ENCODE peak calls at places on chromosome 14, in four cellular contexts. S is epithelial cell of prostate, T is T-helper 9 cell, O is fibroblast of pulmonary artery. M is an unnamed sample.

GRCh38 chr14:90781344-90781761 is 34.9 kb downstream of the TTC7B start:
- DNase-seq in S (peak), O (peak), T (no peak), M (peak)

GRCh38 chr14:35600253-35600652 is 66.3 kb downstream of the INSM2 start:
- DNase-seq in O (no peak), S (no peak), T (no peak), M (no peak)

GRCh38 chr14:91745329-91745728 is 13.4 kb upstream of the CATSPERB start:
- DNase-seq in O (no peak), T (no peak), S (peak), M (no peak)

GRCh38 chr14:50225974-50226297 is 5.4 kb downstream of the SOS2 start:
- DNase-seq in S (no peak), T (no peak), O (no peak), M (no peak)

GRCh38 chr14:59698793-59699192 is 122.2 kb upstream of the CCDC175 start:
- DNase-seq in S (no peak), T (no peak), O (peak), M (peak)

GRCh38 chr14:94564381-94564780 is 3.1 kb downstream of the SERPINA4 start:
- DNase-seq in O (no peak), T (no peak), S (no peak), M (no peak)

GRCh38 chr14:75672588-75673192 is 11.6 kb downstream of the TTLL5 start:
- DNase-seq in O (no peak), T (no peak), S (no peak), M (no peak)

GRCh38 chr14:94686511-94687160 is 74.4 kb downstream of the SERPINA3 start:
- DNase-seq in O (no peak), S (no peak), T (no peak), M (no peak)

GRCh38 chr14:20855652-20856291 is 35.4 kb upstream of the RNASE3 start:
- DNase-seq in T (peak), O (peak), S (peak), M (peak)

GRCh38 chr14:97377550-97377949 is 580.4 kb downstream of the VRK1 start:
- DNase-seq in S (no peak), T (no peak), O (no peak), M (no peak)

GRCh38 chr14:39243831-39244230 is 10.1 kb downstream of the MIA2 start:
- DNase-seq in O (no peak), T (no peak), S (no peak), M (no peak)

GRCh38 chr14:68548194-68549056 is 244.4 kb downstream of the ZFP36L1 start:
- DNase-seq in T (no peak), O (peak), S (peak), M (peak)

GRCh38 chr14:71610149-71610548 is 322.1 kb upstream of the RGS6 start:
- DNase-seq in T (no peak), O (no peak), S (no peak), M (no peak)

GRCh38 chr14:68795602-68796417 is 2.9 kb upstream of the ZFP36L1 start:
- DNase-seq in T (peak), S (no peak), O (peak), M (peak)

GRCh38 chr14:82060219-82060618 is 526.6 kb upstream of the SEL1L start:
- DNase-seq in T (no peak), S (no peak), O (no peak), M (no peak)

M was measured in A172.